ENCODE peak calls at places on chromosomes 2 and 18, in five cellular contexts. One of them, this sample, is unnamed.

GRCh38 chr2:119679526-119679837 is 481 bp downstream of the TMEM177 start:
- DNase-seq in stimulated activated naive CD8-positive, alpha-beta T cell treated with anti-CD3 and anti-CD28 coated beads, Interleukin-15, Interleukin-2, amounts not matched to agents 100 U/mL and 50 U/mL, for 24 hours: no peak
- DNase-seq in H9: peak; percentile 1
- DNase-seq in dermis microvascular lymphatic vessel endothelial cell: no peak
- DNase-seq in NCI-H2081 treated with DMSO at 0.1 percent for 48 hours: no peak
- DNase-seq in this sample: no peak

GRCh38 chr2:12714391-12715221 is 2.1 kb upstream of the TRIB2 start:
- DNase-seq in stimulated activated naive CD8-positive, alpha-beta T cell treated with anti-CD3 and anti-CD28 coated beads, Interleukin-15, Interleukin-2, amounts not matched to agents 100 U/mL and 50 U/mL, for 24 hours: no peak
- DNase-seq in NCI-H2081 treated with DMSO at 0.1 percent for 48 hours: no peak
- DNase-seq in H9: no peak
- DNase-seq in dermis microvascular lymphatic vessel endothelial cell: peak; percentile 75
- DNase-seq in this sample: no peak

GRCh38 chr2:60510713-60511112 is 42.7 kb downstream of the BCL11A start:
- DNase-seq in NCI-H2081 treated with DMSO at 0.1 percent for 48 hours: no peak
- DNase-seq in stimulated activated naive CD8-positive, alpha-beta T cell treated with anti-CD3 and anti-CD28 coated beads, Interleukin-15, Interleukin-2, amounts not matched to agents 100 U/mL and 50 U/mL, for 24 hours: no peak
- DNase-seq in dermis microvascular lymphatic vessel endothelial cell: no peak
- DNase-seq in H9: no peak
- DNase-seq in this sample: no peak

GRCh38 chr2:29802976-29803375 is 118.4 kb downstream of the ALK start:
- DNase-seq in stimulated activated naive CD8-positive, alpha-beta T cell treated with anti-CD3 and anti-CD28 coated beads, Interleukin-15, Interleukin-2, amounts not matched to agents 100 U/mL and 50 U/mL, for 24 hours: no peak
- DNase-seq in H9: no peak
- DNase-seq in dermis microvascular lymphatic vessel endothelial cell: no peak
- DNase-seq in NCI-H2081 treated with DMSO at 0.1 percent for 48 hours: no peak
- DNase-seq in this sample: peak; percentile 10

GRCh38 chr2:20414806-20415205 is 32.1 kb upstream of the RHOB start:
- DNase-seq in stimulated activated naive CD8-positive, alpha-beta T cell treated with anti-CD3 and anti-CD28 coated beads, Interleukin-15, Interleukin-2, amounts not matched to agents 100 U/mL and 50 U/mL, for 24 hours: no peak
- DNase-seq in NCI-H2081 treated with DMSO at 0.1 percent for 48 hours: no peak
- DNase-seq in dermis microvascular lymphatic vessel endothelial cell: no peak
- DNase-seq in H9: peak; percentile 42
- DNase-seq in this sample: no peak

GRCh38 chr2:23656597-23656973 is 270.3 kb downstream of the ATAD2B start:
- DNase-seq in H9: no peak
- DNase-seq in stimulated activated naive CD8-positive, alpha-beta T cell treated with anti-CD3 and anti-CD28 coated beads, Interleukin-15, Interleukin-2, amounts not matched to agents 100 U/mL and 50 U/mL, for 24 hours: no peak
- DNase-seq in dermis microvascular lymphatic vessel endothelial cell: no peak
- DNase-seq in NCI-H2081 treated with DMSO at 0.1 percent for 48 hours: no peak
- DNase-seq in this sample: no peak

GRCh38 chr2:43021791-43022500 is 204.5 kb downstream of the ZFP36L2 start:
- DNase-seq in H9: peak; percentile 70
- DNase-seq in NCI-H2081 treated with DMSO at 0.1 percent for 48 hours: no peak
- DNase-seq in stimulated activated naive CD8-positive, alpha-beta T cell treated with anti-CD3 and anti-CD28 coated beads, Interleukin-15, Interleukin-2, amounts not matched to agents 100 U/mL and 50 U/mL, for 24 hours: no peak
- DNase-seq in dermis microvascular lymphatic vessel endothelial cell: no peak
- DNase-seq in this sample: no peak

GRCh38 chr2:158967114-158967730 is 1.2 kb upstream of the TANC1 start:
- DNase-seq in dermis microvascular lymphatic vessel endothelial cell: no peak
- DNase-seq in stimulated activated naive CD8-positive, alpha-beta T cell treated with anti-CD3 and anti-CD28 coated beads, Interleukin-15, Interleukin-2, amounts not matched to agents 100 U/mL and 50 U/mL, for 24 hours: no peak
- DNase-seq in NCI-H2081 treated with DMSO at 0.1 percent for 48 hours: no peak
- DNase-seq in H9: peak; percentile 49
- DNase-seq in this sample: peak; percentile 36

GRCh38 chr2:102735431-102736130 is 26.2 kb upstream of the TMEM182 start:
- DNase-seq in NCI-H2081 treated with DMSO at 0.1 percent for 48 hours: no peak
- DNase-seq in dermis microvascular lymphatic vessel endothelial cell: no peak
- DNase-seq in stimulated activated naive CD8-positive, alpha-beta T cell treated with anti-CD3 and anti-CD28 coated beads, Interleukin-15, Interleukin-2, amounts not matched to agents 100 U/mL and 50 U/mL, for 24 hours: peak; percentile 14
- DNase-seq in H9: no peak
- DNase-seq in this sample: no peak

GRCh38 chr2:45826889-45827635 is 175.6 kb downstream of the PRKCE start:
- DNase-seq in stimulated activated naive CD8-positive, alpha-beta T cell treated with anti-CD3 and anti-CD28 coated beads, Interleukin-15, Interleukin-2, amounts not matched to agents 100 U/mL and 50 U/mL, for 24 hours: no peak
- DNase-seq in dermis microvascular lymphatic vessel endothelial cell: peak; percentile 70
- DNase-seq in H9: no peak
- DNase-seq in NCI-H2081 treated with DMSO at 0.1 percent for 48 hours: no peak
- DNase-seq in this sample: peak; percentile 84

GRCh38 chr2:193824474-193824873 is 1629.7 kb upstream of the TMEFF2 start:
- DNase-seq in NCI-H2081 treated with DMSO at 0.1 percent for 48 hours: no peak
- DNase-seq in H9: no peak
- DNase-seq in stimulated activated naive CD8-positive, alpha-beta T cell treated with anti-CD3 and anti-CD28 coated beads, Interleukin-15, Interleukin-2, amounts not matched to agents 100 U/mL and 50 U/mL, for 24 hours: no peak
- DNase-seq in dermis microvascular lymphatic vessel endothelial cell: peak; percentile 80
- DNase-seq in this sample: no peak

GRCh38 chr2:142871396-142871795 is 6.1 kb upstream of the KYNU start:
- DNase-seq in NCI-H2081 treated with DMSO at 0.1 percent for 48 hours: no peak
- DNase-seq in H9: no peak
- DNase-seq in stimulated activated naive CD8-positive, alpha-beta T cell treated with anti-CD3 and anti-CD28 coated beads, Interleukin-15, Interleukin-2, amounts not matched to agents 100 U/mL and 50 U/mL, for 24 hours: no peak
- DNase-seq in dermis microvascular lymphatic vessel endothelial cell: no peak
- DNase-seq in this sample: no peak

GRCh38 chr2:70643715-70644114 is 90.1 kb upstream of the TGFA start:
- DNase-seq in stimulated activated naive CD8-positive, alpha-beta T cell treated with anti-CD3 and anti-CD28 coated beads, Interleukin-15, Interleukin-2, amounts not matched to agents 100 U/mL and 50 U/mL, for 24 hours: no peak
- DNase-seq in dermis microvascular lymphatic vessel endothelial cell: peak; percentile 47
- DNase-seq in NCI-H2081 treated with DMSO at 0.1 percent for 48 hours: no peak
- DNase-seq in H9: peak; percentile 63
- DNase-seq in this sample: no peak

GRCh38 chr2:168132389-168132788 is 115.0 kb downstream of the STK39 start:
- DNase-seq in dermis microvascular lymphatic vessel endothelial cell: no peak
- DNase-seq in stimulated activated naive CD8-positive, alpha-beta T cell treated with anti-CD3 and anti-CD28 coated beads, Interleukin-15, Interleukin-2, amounts not matched to agents 100 U/mL and 50 U/mL, for 24 hours: no peak
- DNase-seq in H9: no peak
- DNase-seq in NCI-H2081 treated with DMSO at 0.1 percent for 48 hours: no peak
- DNase-seq in this sample: no peak

GRCh38 chr2:221467610-221468009 is 104.5 kb downstream of the EPHA4 start:
- DNase-seq in H9: no peak
- DNase-seq in NCI-H2081 treated with DMSO at 0.1 percent for 48 hours: no peak
- DNase-seq in stimulated activated naive CD8-positive, alpha-beta T cell treated with anti-CD3 and anti-CD28 coated beads, Interleukin-15, Interleukin-2, amounts not matched to agents 100 U/mL and 50 U/mL, for 24 hours: no peak
- DNase-seq in dermis microvascular lymphatic vessel endothelial cell: peak; percentile 87
- DNase-seq in this sample: no peak

GRCh38 chr2:102664439-102665042 is 45.2 kb downstream of the SLC9A2 start:
- DNase-seq in stimulated activated naive CD8-positive, alpha-beta T cell treated with anti-CD3 and anti-CD28 coated beads, Interleukin-15, Interleukin-2, amounts not matched to agents 100 U/mL and 50 U/mL, for 24 hours: peak; percentile 48
- DNase-seq in NCI-H2081 treated with DMSO at 0.1 percent for 48 hours: no peak
- DNase-seq in H9: no peak
- DNase-seq in dermis microvascular lymphatic vessel endothelial cell: no peak
- DNase-seq in this sample: no peak

GRCh38 chr2:95272299-95272751 is 1.9 kb upstream of the PROM2 start:
- DNase-seq in H9: peak; percentile 12
- DNase-seq in dermis microvascular lymphatic vessel endothelial cell: no peak
- DNase-seq in NCI-H2081 treated with DMSO at 0.1 percent for 48 hours: no peak
- DNase-seq in stimulated activated naive CD8-positive, alpha-beta T cell treated with anti-CD3 and anti-CD28 coated beads, Interleukin-15, Interleukin-2, amounts not matched to agents 100 U/mL and 50 U/mL, for 24 hours: no peak
- DNase-seq in this sample: no peak

GRCh38 chr2:40329739-40330047 is 122.2 kb downstream of the SLC8A1 start:
- DNase-seq in H9: no peak
- DNase-seq in dermis microvascular lymphatic vessel endothelial cell: peak; percentile 74
- DNase-seq in NCI-H2081 treated with DMSO at 0.1 percent for 48 hours: no peak
- DNase-seq in stimulated activated naive CD8-positive, alpha-beta T cell treated with anti-CD3 and anti-CD28 coated beads, Interleukin-15, Interleukin-2, amounts not matched to agents 100 U/mL and 50 U/mL, for 24 hours: no peak
- DNase-seq in this sample: no peak

GRCh38 chr2:68710336-68710735 is 24.3 kb upstream of the ARHGAP25 start:
- DNase-seq in stimulated activated naive CD8-positive, alpha-beta T cell treated with anti-CD3 and anti-CD28 coated beads, Interleukin-15, Interleukin-2, amounts not matched to agents 100 U/mL and 50 U/mL, for 24 hours: no peak
- DNase-seq in NCI-H2081 treated with DMSO at 0.1 percent for 48 hours: no peak
- DNase-seq in H9: no peak
- DNase-seq in dermis microvascular lymphatic vessel endothelial cell: no peak
- DNase-seq in this sample: no peak

GRCh38 chr18:43279015-43279758 is 1.9 kb upstream of the SYT4 start:
- DNase-seq in dermis microvascular lymphatic vessel endothelial cell: no peak
- DNase-seq in NCI-H2081 treated with DMSO at 0.1 percent for 48 hours: peak; percentile 86
- DNase-seq in H9: peak; percentile 59
- DNase-seq in stimulated activated naive CD8-positive, alpha-beta T cell treated with anti-CD3 and anti-CD28 coated beads, Interleukin-15, Interleukin-2, amounts not matched to agents 100 U/mL and 50 U/mL, for 24 hours: no peak
- DNase-seq in this sample: no peak

GRCh38 chr2:104861295-104862060 is 7.6 kb downstream of the POU3F3 start:
- DNase-seq in dermis microvascular lymphatic vessel endothelial cell: no peak
- DNase-seq in stimulated activated naive CD8-positive, alpha-beta T cell treated with anti-CD3 and anti-CD28 coated beads, Interleukin-15, Interleukin-2, amounts not matched to agents 100 U/mL and 50 U/mL, for 24 hours: no peak
- DNase-seq in H9: peak; percentile 66
- DNase-seq in NCI-H2081 treated with DMSO at 0.1 percent for 48 hours: no peak
- DNase-seq in this sample: no peak

GRCh38 chr2:23449831-23450331 is 64.9 kb downstream of the KLHL29 start:
- DNase-seq in dermis microvascular lymphatic vessel endothelial cell: no peak
- DNase-seq in NCI-H2081 treated with DMSO at 0.1 percent for 48 hours: no peak
- DNase-seq in H9: no peak
- DNase-seq in stimulated activated naive CD8-positive, alpha-beta T cell treated with anti-CD3 and anti-CD28 coated beads, Interleukin-15, Interleukin-2, amounts not matched to agents 100 U/mL and 50 U/mL, for 24 hours: no peak
- DNase-seq in this sample: no peak

GRCh38 chr2:11342561-11343343 is 1.7 kb downstream of the ROCK2 start:
- DNase-seq in NCI-H2081 treated with DMSO at 0.1 percent for 48 hours: no peak
- DNase-seq in dermis microvascular lymphatic vessel endothelial cell: peak; percentile 62
- DNase-seq in stimulated activated naive CD8-positive, alpha-beta T cell treated with anti-CD3 and anti-CD28 coated beads, Interleukin-15, Interleukin-2, amounts not matched to agents 100 U/mL and 50 U/mL, for 24 hours: no peak
- DNase-seq in H9: no peak
- DNase-seq in this sample: peak; percentile 70

GRCh38 chr2:72893594-72894319 is 6.5 kb downstream of the SPR start:
- DNase-seq in stimulated activated naive CD8-positive, alpha-beta T cell treated with anti-CD3 and anti-CD28 coated beads, Interleukin-15, Interleukin-2, amounts not matched to agents 100 U/mL and 50 U/mL, for 24 hours: peak; percentile 56
- DNase-seq in H9: peak; percentile 85
- DNase-seq in NCI-H2081 treated with DMSO at 0.1 percent for 48 hours: no peak
- DNase-seq in dermis microvascular lymphatic vessel endothelial cell: peak; percentile 80
- DNase-seq in this sample: peak; percentile 72

GRCh38 chr2:112583497-112584133 is 794 bp upstream of the CHCHD5 start:
- DNase-seq in dermis microvascular lymphatic vessel endothelial cell: peak; percentile 19
- DNase-seq in NCI-H2081 treated with DMSO at 0.1 percent for 48 hours: peak; percentile 2
- DNase-seq in stimulated activated naive CD8-positive, alpha-beta T cell treated with anti-CD3 and anti-CD28 coated beads, Interleukin-15, Interleukin-2, amounts not matched to agents 100 U/mL and 50 U/mL, for 24 hours: no peak
- DNase-seq in H9: no peak
- DNase-seq in this sample: no peak

GRCh38 chr2:188414412-188414811 is 122.7 kb downstream of the GULP1 start:
- DNase-seq in NCI-H2081 treated with DMSO at 0.1 percent for 48 hours: no peak
- DNase-seq in dermis microvascular lymphatic vessel endothelial cell: no peak
- DNase-seq in H9: no peak
- DNase-seq in stimulated activated naive CD8-positive, alpha-beta T cell treated with anti-CD3 and anti-CD28 coated beads, Interleukin-15, Interleukin-2, amounts not matched to agents 100 U/mL and 50 U/mL, for 24 hours: no peak
- DNase-seq in this sample: no peak

GRCh38 chr2:57886196-57886786 is 160.3 kb upstream of the VRK2 start:
- DNase-seq in stimulated activated naive CD8-positive, alpha-beta T cell treated with anti-CD3 and anti-CD28 coated beads, Interleukin-15, Interleukin-2, amounts not matched to agents 100 U/mL and 50 U/mL, for 24 hours: no peak
- DNase-seq in dermis microvascular lymphatic vessel endothelial cell: no peak
- DNase-seq in NCI-H2081 treated with DMSO at 0.1 percent for 48 hours: peak; percentile 98
- DNase-seq in H9: no peak
- DNase-seq in this sample: no peak

GRCh38 chr2:54683596-54683995 is 39.9 kb upstream of the EML6 start:
- DNase-seq in dermis microvascular lymphatic vessel endothelial cell: no peak
- DNase-seq in H9: no peak
- DNase-seq in stimulated activated naive CD8-positive, alpha-beta T cell treated with anti-CD3 and anti-CD28 coated beads, Interleukin-15, Interleukin-2, amounts not matched to agents 100 U/mL and 50 U/mL, for 24 hours: no peak
- DNase-seq in NCI-H2081 treated with DMSO at 0.1 percent for 48 hours: no peak
- DNase-seq in this sample: no peak

GRCh38 chr2:217920879-217921603 is 81.8 kb downstream of the TNS1 start:
- DNase-seq in H9: no peak
- DNase-seq in dermis microvascular lymphatic vessel endothelial cell: no peak
- DNase-seq in NCI-H2081 treated with DMSO at 0.1 percent for 48 hours: no peak
- DNase-seq in stimulated activated naive CD8-positive, alpha-beta T cell treated with anti-CD3 and anti-CD28 coated beads, Interleukin-15, Interleukin-2, amounts not matched to agents 100 U/mL and 50 U/mL, for 24 hours: no peak
- DNase-seq in this sample: no peak

GRCh38 chr2:73076701-73077423 is 5.3 kb upstream of the SFXN5 start:
- DNase-seq in H9: no peak
- DNase-seq in stimulated activated naive CD8-positive, alpha-beta T cell treated with anti-CD3 and anti-CD28 coated beads, Interleukin-15, Interleukin-2, amounts not matched to agents 100 U/mL and 50 U/mL, for 24 hours: no peak
- DNase-seq in NCI-H2081 treated with DMSO at 0.1 percent for 48 hours: no peak
- DNase-seq in dermis microvascular lymphatic vessel endothelial cell: no peak
- DNase-seq in this sample: no peak

GRCh38 chr2:96955694-96956610 is 30.4 kb downstream of the FAM178B start:
- DNase-seq in stimulated activated naive CD8-positive, alpha-beta T cell treated with anti-CD3 and anti-CD28 coated beads, Interleukin-15, Interleukin-2, amounts not matched to agents 100 U/mL and 50 U/mL, for 24 hours: no peak
- DNase-seq in dermis microvascular lymphatic vessel endothelial cell: no peak
- DNase-seq in H9: no peak
- DNase-seq in NCI-H2081 treated with DMSO at 0.1 percent for 48 hours: no peak
- DNase-seq in this sample: no peak